ENCODE peak calls at places on chromosomes 13 and 19, in eight cellular contexts. J is GM23338; M is ELF-1; I is memory B cell; Y is EL; E is ELR; U is CD8-positive, alpha-beta T cell; B is neural crest cell. A is an unnamed sample.

GRCh38 chr13:94312511-94313191 is 166.8 kb downstream of the DCT start:
- DNase-seq in Y (no peak), M (no peak), J (no peak), B (no peak), U (no peak), E (no peak), I (no peak), A (no peak)

GRCh38 chr13:32682740-32683139 is 96.5 kb downstream of the PDS5B start:
- DNase-seq in E (no peak), U (no peak), I (no peak), J (no peak), Y (no peak), M (no peak), B (no peak), A (no peak)

GRCh38 chr13:20873348-20873747 is 29.2 kb downstream of the XPO4 start:
- DNase-seq in M (no peak), Y (peak; percentile 57), J (no peak), E (peak; percentile 83), U (no peak), I (no peak), B (no peak), A (no peak)

GRCh38 chr13:40187836-40188591 is 478.4 kb downstream of the FOXO1 start:
- DNase-seq in E (no peak), U (peak; percentile 54), M (peak; percentile 46), Y (no peak), B (no peak), I (no peak), J (peak; percentile 23), A (no peak)

GRCh38 chr19:5908773-5909442 is 4.2 kb downstream of the VMAC start:
- DNase-seq in I (no peak), M (peak; percentile 44), B (no peak), E (no peak), U (no peak), Y (no peak), J (no peak), A (no peak)

GRCh38 chr13:73000027-73000674 is 58.7 kb upstream of the KLF5 start:
- DNase-seq in E (no peak), Y (no peak), J (no peak), B (no peak), M (peak; percentile 12), I (no peak), U (no peak), A (no peak)

GRCh38 chr13:114078501-114079451 is 53.6 kb downstream of the RASA3 start:
- DNase-seq in B (no peak), E (peak; percentile 76), M (peak; percentile 33), U (peak; percentile 42), I (no peak), J (no peak), Y (peak; percentile 79), A (no peak)

GRCh38 chr13:47433461-47434005 is 536.7 kb upstream of the HTR2A start:
- DNase-seq in I (no peak), Y (peak; percentile 33), J (no peak), B (no peak), E (peak; percentile 57), U (no peak), M (no peak), A (no peak)

GRCh38 chr13:98050041-98050466 is 92.8 kb upstream of the FARP1 start:
- DNase-seq in I (no peak), E (peak; percentile 59), M (no peak), J (no peak), U (no peak), Y (peak; percentile 51), B (no peak), A (no peak)

GRCh38 chr13:27233964-27234363 is 17.4 kb upstream of the RPL21 start:
- DNase-seq in M (no peak), B (no peak), Y (no peak), I (no peak), J (no peak), U (no peak), E (no peak), A (no peak)

GRCh38 chr13:33678084-33678483 is 139.9 kb upstream of the RFC3 start:
- DNase-seq in E (no peak), B (no peak), U (no peak), Y (no peak), J (peak; percentile 26), I (no peak), M (no peak), A (no peak)

GRCh38 chr19:7486923-7487322 is 1.9 kb downstream of the PEX11G start:
- DNase-seq in J (no peak), Y (no peak), E (no peak), U (no peak), B (no peak), M (no peak), I (no peak), A (no peak)

GRCh38 chr19:48629599-48630288 is 7.4 kb downstream of the DBP start:
- DNase-seq in M (peak; percentile 98), J (peak; percentile 99), E (no peak), B (no peak), I (peak; percentile 17), U (no peak), Y (no peak), A (no peak)

GRCh38 chr13:113862766-113863510 is 938 bp downstream of the GAS6 start:
- DNase-seq in I (peak; percentile 26), B (no peak), U (no peak), Y (peak; percentile 40), M (peak; percentile 69), J (peak; percentile 78), E (peak; percentile 46), A (no peak)

GRCh38 chr19:47679251-47679900 is 33.8 kb upstream of the EHD2 start:
- DNase-seq in J (no peak), Y (no peak), M (no peak), E (no peak), I (no peak), U (no peak), B (no peak), A (no peak)

GRCh38 chr19:29287061-29287460 is 74.1 kb upstream of the UQCRFS1 start:
- DNase-seq in Y (no peak), I (no peak), J (no peak), E (no peak), M (no peak), B (no peak), U (no peak), A (no peak)

GRCh38 chr19:55473201-55473600 is 3.2 kb upstream of the ZNF628 start:
- DNase-seq in J (no peak), E (no peak), Y (no peak), U (no peak), B (no peak), I (no peak), M (no peak), A (no peak)

GRCh38 chr19:1286859-1287621 is 1.4 kb downstream of the EFNA2 start:
- DNase-seq in J (no peak), U (no peak), Y (no peak), M (no peak), B (no peak), E (no peak), I (no peak), A (no peak)

GRCh38 chr13:113098163-113098732 is 7.3 kb upstream of the F7 start:
- DNase-seq in E (peak; percentile 66), B (peak; percentile 29), U (no peak), M (peak; percentile 64), Y (peak; percentile 67), J (no peak), I (no peak), A (no peak)

GRCh38 chr13:21739771-21740170 is 68.9 kb downstream of the FGF9 start:
- DNase-seq in J (no peak), U (no peak), I (no peak), E (no peak), Y (no peak), B (no peak), M (no peak), A (no peak)

GRCh38 chr19:33788676-33789075 is 8.0 kb upstream of the KCTD15 start:
- DNase-seq in M (no peak), J (no peak), U (no peak), B (no peak), Y (no peak), I (no peak), E (no peak), A (no peak)

GRCh38 chr19:36093687-36094086 is 17.3 kb upstream of the OVOL3 start:
- DNase-seq in E (no peak), J (no peak), M (no peak), U (no peak), B (no peak), Y (no peak), I (no peak), A (no peak)

GRCh38 chr13:112179995-112180394 is 113.0 kb downstream of the SOX1 start:
- DNase-seq in M (no peak), B (no peak), E (no peak), Y (no peak), J (no peak), I (no peak), U (no peak), A (no peak)

GRCh38 chr13:71661921-71662320 is 205.1 kb downstream of the DACH1 start:
- DNase-seq in M (no peak), Y (no peak), I (no peak), B (no peak), E (peak; percentile 6), J (no peak), U (no peak), A (no peak)

GRCh38 chr13:74795526-74795925 is 661.3 kb upstream of the KLF12 start:
- DNase-seq in I (no peak), M (no peak), U (no peak), B (no peak), E (no peak), Y (no peak), J (no peak), A (no peak)

GRCh38 chr13:99980201-99981114 is 1.1 kb upstream of the ZIC2 start:
- DNase-seq in I (peak; percentile 40), B (no peak), Y (peak; percentile 67), J (peak; percentile 85), E (peak; percentile 77), U (peak; percentile 65), M (peak; percentile 77), A (peak; percentile 61)

GRCh38 chr13:52879950-52880650 is 31.7 kb upstream of the PCDH8 start:
- DNase-seq in I (no peak), B (no peak), E (no peak), Y (no peak), U (no peak), M (peak; percentile 44), J (peak; percentile 67), A (no peak)

GRCh38 chr19:45514376-45515051 is 7.2 kb downstream of the VASP start:
- DNase-seq in B (no peak), U (no peak), I (no peak), M (no peak), J (no peak), E (no peak), Y (no peak), A (no peak)

GRCh38 chr19:48085904-48086864 is 24.4 kb downstream of the PLA2G4C start:
- DNase-seq in U (no peak), Y (no peak), J (peak; percentile 61), B (no peak), M (no peak), E (no peak), I (no peak), A (no peak)

GRCh38 chr13:40338217-40338616 is 328.2 kb downstream of the FOXO1 start:
- DNase-seq in M (no peak), Y (no peak), U (no peak), I (no peak), J (no peak), E (no peak), B (no peak), A (no peak)

GRCh38 chr13:102591988-102592781 is 4.6 kb upstream of the TPP2 start:
- DNase-seq in E (peak; percentile 81), B (peak; percentile 69), J (peak; percentile 95), Y (peak; percentile 82), I (peak; percentile 65), U (peak; percentile 77), M (peak; percentile 86), A (peak; percentile 72)

GRCh38 chr19:53246498-53246897 is 8.2 kb downstream of the ZNF677 start:
- DNase-seq in I (no peak), U (no peak), E (no peak), Y (no peak), M (no peak), J (no peak), B (no peak), A (no peak)

GRCh38 chr19:46976845-46977320 is 42.8 kb upstream of the NPAS1 start:
- DNase-seq in I (no peak), M (peak; percentile 91), J (peak; percentile 70), U (no peak), B (no peak), Y (peak; percentile 93), E (peak; percentile 69), A (no peak)

GRCh38 chr19:22517496-22518411 is 95.6 kb upstream of the ZNF98 start:
- DNase-seq in U (no peak), E (no peak), M (no peak), B (no peak), J (no peak), Y (no peak), I (no peak), A (no peak)

A was measured in activated T-cell treated with anti-CD3 and anti-CD28 coated beads for 48 hours.